ENCODE peak calls at places on chromosomes 3 and 15, in seven cellular contexts. V is colonic mucosa; A is KBM-7; F is psoas muscle; W is non-pigmented ciliary epithelial cell; Q is stimulated activated CD4-positive, alpha-beta T cell treated with anti-CD3 and anti-CD28 coated beads, Interleukin-4, amount 100 ng/mL, for 4 hours; O is activated CD4-positive, alpha-beta T cell treated with anti-CD3 and anti-CD28 coated beads, Interleukin-2, amount 10 ng/mL, durations not matched to agents 7 days and 5 days. G is an unnamed sample.

GRCh38 chr3:5022187-5022965 is 43.1 kb downstream of the BHLHE40 start:
- DNase-seq in V (no peak), A (no peak), F (no peak), W (no peak), Q (no peak), O (no peak), G (no peak)

GRCh38 chr3:194389269-194389668 is 9.8 kb downstream of the GP5 start:
- DNase-seq in V (no peak), A (no peak), F (no peak), W (no peak), Q (no peak), O (no peak), G (no peak)

GRCh38 chr3:112117826-112118571 is 15.0 kb downstream of the GCSAM start:
- DNase-seq in V (no peak), A (peak; percentile 18), F (no peak), W (no peak), Q (no peak), O (no peak), G (no peak)

GRCh38 chr3:143471705-143472104 is 352.1 kb downstream of the CHST2 start:
- DNase-seq in V (no peak), A (no peak), F (no peak), W (no peak), Q (no peak), O (no peak), G (no peak)

GRCh38 chr3:171374260-171374659 is 85.9 kb downstream of the TNIK start:
- DNase-seq in V (no peak), A (peak; percentile 34), F (no peak), W (no peak), Q (no peak), O (no peak), G (no peak)

GRCh38 chr15:85758655-85758978 is 36.1 kb downstream of the KLHL25 start:
- DNase-seq in V (no peak), A (no peak), F (no peak), W (no peak), Q (no peak), O (no peak), G (no peak)

GRCh38 chr3:156207802-156208685 is 87.7 kb downstream of the KCNAB1 start:
- DNase-seq in V (no peak), A (no peak), F (no peak), W (no peak), Q (no peak), O (no peak), G (no peak)

GRCh38 chr3:56838441-56838840 is 36.7 kb upstream of the ARHGEF3 start:
- DNase-seq in V (no peak), A (no peak), F (no peak), W (no peak), Q (no peak), O (no peak), G (no peak)

GRCh38 chr3:134328147-134328591 is 46.1 kb downstream of the AMOTL2 start:
- DNase-seq in V (no peak), A (no peak), F (peak; percentile 54), W (no peak), Q (no peak), O (no peak), G (no peak)

GRCh38 chr3:194137314-194138097 is 1.6 kb downstream of the HES1 start:
- DNase-seq in V (peak; percentile 75), A (no peak), F (peak; percentile 73), W (no peak), Q (peak; percentile 38), O (peak; percentile 51), G (no peak)

GRCh38 chr3:126356373-126357298 is 572 bp downstream of the KLF15 start:
- DNase-seq in V (no peak), A (no peak), F (peak; percentile 56), W (no peak), Q (no peak), O (no peak), G (no peak)

GRCh38 chr3:156668073-156668763 is 6.2 kb upstream of the TIPARP start:
- DNase-seq in V (peak; percentile 80), A (no peak), F (no peak), W (no peak), Q (no peak), O (peak; percentile 63), G (no peak)

GRCh38 chr3:47896736-47897135 is 93.8 kb downstream of the DHX30 start:
- DNase-seq in V (no peak), A (no peak), F (no peak), W (no peak), Q (no peak), O (no peak), G (no peak)

GRCh38 chr15:80268101-80268500 is 16.1 kb upstream of the CTXND1 start:
- DNase-seq in V (no peak), A (no peak), F (no peak), W (no peak), Q (no peak), O (no peak), G (no peak)

GRCh38 chr3:123546133-123546755 is 38.6 kb downstream of the HACD2 start:
- DNase-seq in V (no peak), A (no peak), F (no peak), W (peak; percentile 52), Q (no peak), O (no peak), G (no peak)

GRCh38 chr15:25238126-25238525 is 200.7 kb downstream of the UBE3A start:
- DNase-seq in V (no peak), A (no peak), F (peak; percentile 6), W (no peak), Q (no peak), O (no peak), G (no peak)

GRCh38 chr3:71101581-71101980 is 481.9 kb downstream of the FOXP1 start:
- DNase-seq in V (no peak), A (no peak), F (no peak), W (no peak), Q (no peak), O (no peak), G (no peak)

GRCh38 chr3:15291589-15292541 is 40.5 kb downstream of the SH3BP5 start:
- DNase-seq in V (no peak), A (peak; percentile 99), F (no peak), W (no peak), Q (peak; percentile 46), O (peak; percentile 86), G (peak; percentile 40)

GRCh38 chr3:86929046-86929445 is 61.9 kb downstream of the VGLL3 start:
- DNase-seq in V (no peak), A (no peak), F (no peak), W (no peak), Q (no peak), O (no peak), G (no peak)

GRCh38 chr3:36833160-36833814 is 68.9 kb upstream of the DCLK3 start:
- DNase-seq in V (no peak), A (no peak), F (no peak), W (no peak), Q (no peak), O (no peak), G (no peak)

GRCh38 chr3:197443506-197443905 is 112.3 kb downstream of the BDH1 start:
- DNase-seq in V (no peak), A (no peak), F (no peak), W (no peak), Q (no peak), O (no peak), G (no peak)